ENCODE peak calls at places on chromosome 12, in five cellular contexts. O, N, Y, C and Z are unnamed samples.

GRCh38 chr12:14278294-14278953 is 87.1 kb upstream of the ATF7IP start:
- DNase-seq in O (no peak), N (no peak), Y (no peak), C (no peak), Z (no peak)

GRCh38 chr12:118212627-118213026 is 76.7 kb downstream of the PEBP1 start:
- DNase-seq in O (no peak), N (no peak), Y (no peak), C (no peak), Z (no peak)

GRCh38 chr12:6863033-6863432 is 4.3 kb upstream of the TPI1 start:
- DNase-seq in O (no peak), N (no peak), Y (no peak), C (no peak), Z (no peak)

GRCh38 chr12:77070382-77071294 is 5.3 kb upstream of the E2F7 start:
- DNase-seq in O (no peak), N (no peak), Y (no peak), C (no peak), Z (no peak)

GRCh38 chr12:66629138-66629880 is 49.6 kb downstream of the GRIP1 start:
- DNase-seq in O (no peak), N (no peak), Y (no peak), C (no peak), Z (no peak)

GRCh38 chr12:21819236-21819635 is 44.7 kb upstream of the KCNJ8 start:
- DNase-seq in O (no peak), N (no peak), Y (no peak), C (no peak), Z (no peak)

GRCh38 chr12:109840349-109841073 is 7.3 kb upstream of the TRPV4 start:
- DNase-seq in O (no peak), N (no peak), Y (no peak), C (peak; percentile 42), Z (no peak)

GRCh38 chr12:124363376-124363965 is 68.6 kb downstream of the RFLNA start:
- DNase-seq in O (no peak), N (no peak), Y (no peak), C (no peak), Z (no peak)

GRCh38 chr12:39393179-39393578 is 49.7 kb downstream of the KIF21A start:
- DNase-seq in O (no peak), N (no peak), Y (no peak), C (no peak), Z (no peak)

GRCh38 chr12:95532851-95533250 is 18.4 kb downstream of the USP44 start:
- DNase-seq in O (no peak), N (no peak), Y (no peak), C (no peak), Z (no peak)

GRCh38 chr12:121849211-121849610 is 9.4 kb downstream of the HPD start:
- DNase-seq in O (no peak), N (no peak), Y (no peak), C (no peak), Z (no peak)

GRCh38 chr12:10069099-10069498 is 29.7 kb downstream of the CLEC1A start:
- DNase-seq in O (no peak), N (no peak), Y (no peak), C (no peak), Z (no peak)

GRCh38 chr12:75658826-75659823 is 147.7 kb upstream of the KRR1 start:
- DNase-seq in O (peak; percentile 30), N (no peak), Y (peak; percentile 5), C (no peak), Z (no peak)

GRCh38 chr12:120468846-120469449 is 600 bp downstream of the SRSF9 start:
- DNase-seq in O (peak; percentile 66), N (peak; percentile 28), Y (peak; percentile 57), C (no peak), Z (peak; percentile 55)

GRCh38 chr12:76124456-76124855 is 40.0 kb upstream of the NAP1L1 start:
- DNase-seq in O (no peak), N (no peak), Y (no peak), C (no peak), Z (no peak)